ENCODE peak calls at places on chromosomes 2 and 18, in five cellular contexts. One of them, this sample, is unnamed.

GRCh38 chr2:120520929-120521912 is 175.3 kb downstream of the INHBB start:
- DNase-seq in T-helper 9 cell: no peak
- DNase-seq in B cell: no peak
- DNase-seq in neuronal stem cell: peak; percentile 39
- DNase-seq in activated CD8-positive, alpha-beta memory T cell treated with anti-CD3 and anti-CD28 coated beads for 1 hour: no peak
- DNase-seq in this sample: peak; percentile 41

GRCh38 chr18:33495278-33495677 is 54.8 kb upstream of the CCDC178 start:
- DNase-seq in T-helper 9 cell: no peak
- DNase-seq in B cell: no peak
- DNase-seq in neuronal stem cell: peak; percentile 14
- DNase-seq in activated CD8-positive, alpha-beta memory T cell treated with anti-CD3 and anti-CD28 coated beads for 1 hour: no peak
- DNase-seq in this sample: no peak

GRCh38 chr2:181348091-181348837 is 108.9 kb upstream of the ITGA4 start:
- DNase-seq in T-helper 9 cell: no peak
- DNase-seq in B cell: peak; percentile 46
- DNase-seq in neuronal stem cell: no peak
- DNase-seq in activated CD8-positive, alpha-beta memory T cell treated with anti-CD3 and anti-CD28 coated beads for 1 hour: no peak
- DNase-seq in this sample: peak; percentile 15

GRCh38 chr2:128278979-128279378 is 39.7 kb downstream of the HS6ST1 start:
- DNase-seq in T-helper 9 cell: no peak
- DNase-seq in B cell: no peak
- DNase-seq in neuronal stem cell: no peak
- DNase-seq in activated CD8-positive, alpha-beta memory T cell treated with anti-CD3 and anti-CD28 coated beads for 1 hour: no peak
- DNase-seq in this sample: no peak

GRCh38 chr2:74876081-74876886 is 42.4 kb downstream of the HK2 start:
- DNase-seq in T-helper 9 cell: peak; percentile 8
- DNase-seq in B cell: peak; percentile 72
- DNase-seq in neuronal stem cell: peak; percentile 39
- DNase-seq in activated CD8-positive, alpha-beta memory T cell treated with anti-CD3 and anti-CD28 coated beads for 1 hour: peak; percentile 7
- DNase-seq in this sample: peak; percentile 76

GRCh38 chr2:24824071-24824588 is 30.9 kb downstream of the CENPO start:
- DNase-seq in T-helper 9 cell: no peak
- DNase-seq in B cell: no peak
- DNase-seq in neuronal stem cell: no peak
- DNase-seq in activated CD8-positive, alpha-beta memory T cell treated with anti-CD3 and anti-CD28 coated beads for 1 hour: no peak
- DNase-seq in this sample: no peak

GRCh38 chr2:169141713-169142352 is 72.5 kb downstream of the DHRS9 start:
- DNase-seq in T-helper 9 cell: peak; percentile 61
- DNase-seq in B cell: peak; percentile 66
- DNase-seq in neuronal stem cell: peak; percentile 55
- DNase-seq in activated CD8-positive, alpha-beta memory T cell treated with anti-CD3 and anti-CD28 coated beads for 1 hour: peak; percentile 19
- DNase-seq in this sample: peak; percentile 52

GRCh38 chr2:229586746-229587705 is 127.3 kb downstream of the DNER start:
- DNase-seq in T-helper 9 cell: no peak
- DNase-seq in B cell: peak; percentile 16
- DNase-seq in neuronal stem cell: peak; percentile 78
- DNase-seq in activated CD8-positive, alpha-beta memory T cell treated with anti-CD3 and anti-CD28 coated beads for 1 hour: no peak
- DNase-seq in this sample: peak; percentile 63

GRCh38 chr2:24816404-24816803 is 23.2 kb downstream of the CENPO start:
- DNase-seq in T-helper 9 cell: no peak
- DNase-seq in B cell: no peak
- DNase-seq in neuronal stem cell: no peak
- DNase-seq in activated CD8-positive, alpha-beta memory T cell treated with anti-CD3 and anti-CD28 coated beads for 1 hour: no peak
- DNase-seq in this sample: no peak

GRCh38 chr2:58240595-58240937 is 559 bp downstream of the FANCL start:
- DNase-seq in T-helper 9 cell: no peak
- DNase-seq in B cell: no peak
- DNase-seq in neuronal stem cell: no peak
- DNase-seq in activated CD8-positive, alpha-beta memory T cell treated with anti-CD3 and anti-CD28 coated beads for 1 hour: no peak
- DNase-seq in this sample: no peak

GRCh38 chr2:201415149-201415548 is 36.1 kb downstream of the TRAK2 start:
- DNase-seq in T-helper 9 cell: no peak
- DNase-seq in B cell: no peak
- DNase-seq in neuronal stem cell: no peak
- DNase-seq in activated CD8-positive, alpha-beta memory T cell treated with anti-CD3 and anti-CD28 coated beads for 1 hour: no peak
- DNase-seq in this sample: no peak

GRCh38 chr2:211748339-211748738 is 790.3 kb downstream of the ERBB4 start:
- DNase-seq in T-helper 9 cell: no peak
- DNase-seq in B cell: no peak
- DNase-seq in neuronal stem cell: no peak
- DNase-seq in activated CD8-positive, alpha-beta memory T cell treated with anti-CD3 and anti-CD28 coated beads for 1 hour: no peak
- DNase-seq in this sample: no peak

GRCh38 chr2:112055833-112056625 is 960 bp downstream of the TMEM87B start:
- DNase-seq in T-helper 9 cell: no peak
- DNase-seq in B cell: no peak
- DNase-seq in neuronal stem cell: peak; percentile 41
- DNase-seq in activated CD8-positive, alpha-beta memory T cell treated with anti-CD3 and anti-CD28 coated beads for 1 hour: no peak
- DNase-seq in this sample: no peak

GRCh38 chr18:79796531-79797390 is 977 bp upstream of the KCNG2 start:
- DNase-seq in T-helper 9 cell: no peak
- DNase-seq in B cell: no peak
- DNase-seq in neuronal stem cell: no peak
- DNase-seq in activated CD8-positive, alpha-beta memory T cell treated with anti-CD3 and anti-CD28 coated beads for 1 hour: no peak
- DNase-seq in this sample: no peak

GRCh38 chr2:238240761-238241711 is 1.2 kb upstream of the HES6 start:
- DNase-seq in T-helper 9 cell: peak; percentile 21
- DNase-seq in B cell: peak; percentile 54
- DNase-seq in neuronal stem cell: peak; percentile 86
- DNase-seq in activated CD8-positive, alpha-beta memory T cell treated with anti-CD3 and anti-CD28 coated beads for 1 hour: no peak
- DNase-seq in this sample: no peak

GRCh38 chr2:38037757-38038615 is 38.0 kb downstream of the CYP1B1 start:
- DNase-seq in T-helper 9 cell: no peak
- DNase-seq in B cell: peak; percentile 24
- DNase-seq in neuronal stem cell: peak; percentile 41
- DNase-seq in activated CD8-positive, alpha-beta memory T cell treated with anti-CD3 and anti-CD28 coated beads for 1 hour: no peak
- DNase-seq in this sample: peak; percentile 70

GRCh38 chr2:42456126-42456839 is 37.5 kb downstream of the KCNG3 start:
- DNase-seq in T-helper 9 cell: no peak
- DNase-seq in B cell: no peak
- DNase-seq in neuronal stem cell: no peak
- DNase-seq in activated CD8-positive, alpha-beta memory T cell treated with anti-CD3 and anti-CD28 coated beads for 1 hour: no peak
- DNase-seq in this sample: no peak